ENCODE peak calls at places on chromosomes 5 and 9, in eight cellular contexts. U, I, Q, E, G, F, B and L are unnamed samples.

GRCh38 chr5:128749584-128749983 is 211.5 kb upstream of the FBN2 start:
- DNase-seq in I (no peak), U (no peak), F (no peak), B (no peak), E (no peak), G (no peak), Q (no peak), L (no peak)

GRCh38 chr5:6193315-6193714 is 185.0 kb downstream of the MED10 start:
- DNase-seq in E (no peak), F (peak), Q (no peak), G (no peak), U (peak), B (no peak), I (no peak), L (no peak)

GRCh38 chr9:2228132-2228531 is 213.0 kb downstream of the SMARCA2 start:
- DNase-seq in U (peak), B (peak), G (peak), E (peak), Q (no peak), I (no peak), F (no peak), L (no peak)

GRCh38 chr5:101102506-101102905 is 199.4 kb upstream of the ST8SIA4 start:
- DNase-seq in B (no peak), U (peak), I (no peak), Q (no peak), E (no peak), F (peak), G (no peak), L (no peak)

GRCh38 chr5:61301820-61302563 is 30.1 kb upstream of the ZSWIM6 start:
- DNase-seq in F (peak), U (no peak), G (no peak), E (no peak), B (peak), Q (peak), I (peak), L (no peak)

GRCh38 chr5:54886866-54887265 is 98.5 kb downstream of the ESM1 start:
- DNase-seq in F (no peak), E (no peak), G (no peak), Q (no peak), U (no peak), B (no peak), I (no peak), L (no peak)

GRCh38 chr5:1054018-1054798 is 45.6 kb downstream of the NKD2 start:
- DNase-seq in U (peak), B (no peak), I (peak), G (no peak), Q (no peak), F (no peak), E (peak), L (no peak)

GRCh38 chr9:38228331-38229122 is 159.5 kb upstream of the SHB start:
- DNase-seq in Q (no peak), F (no peak), G (peak), B (no peak), I (no peak), U (no peak), E (no peak), L (no peak)

GRCh38 chr9:135522931-135523330 is 1.7 kb downstream of the LCN1 start:
- DNase-seq in G (no peak), I (no peak), F (no peak), B (no peak), E (no peak), U (peak), Q (no peak), L (no peak)

GRCh38 chr5:81450940-81451339 is 57.0 kb upstream of the ACOT12 start:
- DNase-seq in G (no peak), U (peak), Q (peak), E (no peak), B (peak), I (no peak), F (peak), L (no peak)

GRCh38 chr9:134681061-134681661 is 39.6 kb downstream of the COL5A1 start:
- DNase-seq in U (no peak), Q (peak), E (no peak), F (no peak), I (no peak), B (no peak), G (no peak), L (no peak)

GRCh38 chr9:112135706-112136105 is 39.4 kb downstream of the SUSD1 start:
- DNase-seq in U (no peak), I (no peak), Q (peak), B (no peak), E (no peak), G (peak), F (peak), L (no peak)

GRCh38 chr9:17159469-17159868 is 24.6 kb downstream of the CNTLN start:
- DNase-seq in E (no peak), F (no peak), G (no peak), I (no peak), U (no peak), Q (no peak), B (no peak), L (no peak)

GRCh38 chr9:37683531-37684371 is 33.0 kb downstream of the FRMPD1 start:
- DNase-seq in I (no peak), E (no peak), U (no peak), B (no peak), Q (no peak), F (no peak), G (no peak), L (no peak)

GRCh38 chr5:167294861-167295685 is 996.4 kb upstream of the WWC1 start:
- DNase-seq in F (peak), G (peak), I (no peak), E (no peak), Q (peak), U (peak), B (peak), L (no peak)

GRCh38 chr9:134069536-134070399 is 1.9 kb upstream of the BRD3 start:
- DNase-seq in B (no peak), Q (no peak), F (no peak), I (no peak), U (no peak), G (no peak), E (no peak), L (peak)

GRCh38 chr5:123157797-123158528 is 68.9 kb downstream of the PRDM6 start:
- DNase-seq in G (no peak), Q (peak), E (no peak), B (peak), F (peak), I (no peak), U (no peak), L (no peak)

GRCh38 chr5:179124329-179124852 is 64.2 kb downstream of the ZNF354C start:
- DNase-seq in U (no peak), E (no peak), F (no peak), Q (no peak), I (no peak), B (no peak), G (no peak), L (no peak)

GRCh38 chr5:79849486-79850315 is 141.4 kb downstream of the MTX3 start:
- DNase-seq in G (no peak), I (no peak), Q (no peak), F (no peak), B (no peak), U (no peak), E (no peak), L (no peak)

GRCh38 chr9:83330207-83331196 is 207.7 kb downstream of the FRMD3 start:
- DNase-seq in B (no peak), Q (no peak), U (peak), G (peak), I (no peak), E (no peak), F (peak), L (no peak)
- TF ChIP-seq CTCF in B (no peak), Q (peak), U (no peak), G (peak), I (no peak), E (peak), F (peak), L (no peak)

GRCh38 chr5:68478306-68479091 is 262.9 kb downstream of the PIK3R1 start:
- DNase-seq in U (no peak), Q (peak), E (no peak), F (no peak), I (no peak), G (no peak), B (no peak), L (no peak)

GRCh38 chr5:68479524-68479923 is 264.0 kb downstream of the PIK3R1 start:
- DNase-seq in F (no peak), I (peak), E (no peak), G (no peak), B (no peak), U (no peak), Q (no peak), L (no peak)

GRCh38 chr5:68480385-68480940 is 264.9 kb downstream of the PIK3R1 start:
- DNase-seq in U (no peak), I (no peak), E (no peak), F (no peak), B (no peak), G (no peak), Q (no peak), L (no peak)

GRCh38 chr5:68475476-68475875 is 259.9 kb downstream of the PIK3R1 start:
- DNase-seq in Q (no peak), E (no peak), U (no peak), G (no peak), I (no peak), F (no peak), B (no peak), L (no peak)

GRCh38 chr5:68476854-68477253 is 261.3 kb downstream of the PIK3R1 start:
- DNase-seq in Q (no peak), E (no peak), B (no peak), F (no peak), U (peak), G (no peak), I (no peak), L (no peak)
- TF ChIP-seq CTCF in Q (no peak), E (no peak), B (peak), F (peak), U (peak), G (peak), I (peak), L (no peak)

GRCh38 chr5:52947208-52947607 is 41.9 kb upstream of the ITGA2 start:
- DNase-seq in B (peak), E (no peak), Q (no peak), U (no peak), F (no peak), G (no peak), I (no peak), L (no peak)

GRCh38 chr5:52945040-52945439 is 44.1 kb upstream of the ITGA2 start:
- DNase-seq in F (no peak), I (no peak), G (no peak), Q (no peak), U (no peak), B (peak), E (no peak), L (no peak)

GRCh38 chr5:52943808-52944207 is 45.3 kb upstream of the ITGA2 start:
- DNase-seq in Q (no peak), F (no peak), G (no peak), U (no peak), B (no peak), I (no peak), E (no peak), L (no peak)

GRCh38 chr5:52947851-52948250 is 41.3 kb upstream of the ITGA2 start:
- DNase-seq in I (no peak), B (no peak), F (no peak), U (no peak), E (no peak), Q (peak), G (no peak), L (no peak)

DNA sequence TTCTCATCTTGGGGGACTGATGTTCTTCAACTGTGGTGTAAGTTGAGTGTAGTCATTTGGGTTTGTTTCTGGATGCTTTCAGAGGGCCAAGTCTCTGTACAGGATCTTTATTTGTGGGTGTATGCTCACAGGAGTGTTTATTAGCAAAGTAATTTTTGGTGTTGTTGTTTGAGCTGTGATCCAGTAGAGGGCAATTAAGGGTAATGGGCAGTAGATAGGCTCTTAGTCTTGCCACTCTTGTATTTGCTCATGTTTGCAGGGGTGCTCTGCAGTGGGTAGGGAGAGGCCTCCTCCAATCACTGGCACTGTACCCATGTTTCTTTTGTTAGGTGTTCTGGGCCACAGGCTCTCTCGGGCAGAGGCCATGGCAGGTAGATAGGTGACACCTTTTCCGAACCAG is 45.9 kb upstream of the ITGA2 start:
- DNase-seq in B (peak), U (no peak), E (no peak), Q (no peak), I (no peak), G (no peak), F (peak), L (no peak)
- TF ChIP-seq CTCF in B (peak), U (no peak), E (no peak), Q (no peak), I (no peak), G (peak), F (peak), L (no peak)

GRCh38 chr9:124551472-124552339 is 44.5 kb upstream of the NR5A1 start:
- DNase-seq in E (no peak), G (peak), Q (peak), I (peak), F (peak), U (peak), B (peak), L (peak)
- TF ChIP-seq CTCF in E (peak), G (peak), Q (peak), I (peak), F (peak), U (peak), B (peak), L (peak)

GRCh38 chr5:131268758-131269370 is 5.0 kb downstream of the CDC42SE2 start:
- DNase-seq in E (no peak), U (no peak), G (no peak), I (no peak), B (no peak), F (no peak), Q (no peak), L (no peak)

GRCh38 chr5:131263648-131264452 is at the start of gene CDC42SE2:
- DNase-seq in U (peak), G (peak), I (peak), F (peak), E (peak), Q (peak), B (peak), L (peak)

GRCh38 chr5:131262953-131263541 is 806 bp upstream of the CDC42SE2 start:
- DNase-seq in I (no peak), E (no peak), F (peak), G (no peak), B (peak), Q (no peak), U (peak), L (peak)

GRCh38 chr5:131264453-131265200 is 774 bp downstream of the CDC42SE2 start:
- DNase-seq in U (peak), B (peak), E (peak), G (peak), I (peak), F (peak), Q (no peak), L (no peak)

GRCh38 chr5:131265318-131265803 is 1.5 kb downstream of the CDC42SE2 start:
- DNase-seq in G (peak), I (no peak), U (peak), E (no peak), Q (no peak), F (peak), B (peak), L (peak)
- TF ChIP-seq CTCF in G (peak), I (peak), U (peak), E (peak), Q (peak), F (peak), B (peak), L (no peak)

DNA sequence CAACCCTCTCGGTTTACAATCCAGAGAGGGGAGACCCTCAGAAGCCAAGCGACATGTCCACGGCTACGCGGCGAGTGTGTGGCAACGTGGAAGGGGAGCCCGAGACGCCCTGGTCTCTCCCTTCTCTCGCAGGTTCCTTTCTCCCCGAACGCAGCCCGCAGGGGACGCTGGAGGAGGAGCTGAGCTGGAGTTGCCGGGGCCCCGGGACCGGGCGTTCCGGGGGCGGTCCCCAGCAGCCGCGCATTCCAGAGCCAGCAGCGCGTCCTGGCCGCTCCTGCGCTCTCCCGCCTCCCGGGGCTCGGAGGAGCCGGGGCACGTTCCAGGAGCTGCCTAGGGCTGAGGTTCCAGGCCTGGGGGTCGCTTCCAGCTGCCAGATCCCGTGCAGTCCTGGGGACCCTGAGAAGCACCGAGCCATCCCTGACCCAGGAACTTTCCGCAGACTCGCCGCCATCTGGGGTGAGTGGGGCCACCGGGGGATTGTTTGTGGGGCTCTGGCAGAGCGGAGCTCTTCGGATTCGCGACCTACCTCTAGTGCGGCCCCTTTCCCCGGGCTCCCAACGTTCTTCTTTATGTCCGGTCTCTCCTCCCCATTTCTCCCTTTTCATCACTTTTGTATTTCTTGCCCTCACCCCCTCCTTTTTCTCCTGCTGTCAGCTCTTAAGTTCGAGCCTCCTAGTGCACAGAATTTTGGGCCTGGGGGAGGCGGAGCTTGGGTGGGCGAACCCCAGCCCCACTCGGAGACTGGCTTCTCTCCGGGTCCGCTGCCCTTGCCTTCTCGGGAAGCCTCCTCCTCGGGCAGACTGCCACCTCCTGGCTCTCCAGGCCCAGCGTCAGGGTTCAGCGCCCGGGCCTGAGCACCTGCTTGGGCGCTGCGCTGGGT is at the start of gene SMIM3:
- DNase-seq in U (peak), Q (peak), G (peak), I (peak), E (peak), B (peak), F (peak), L (peak)
- TF ChIP-seq CTCF in U (peak), Q (no peak), G (peak), I (peak), E (peak), B (peak), F (peak), L (peak)